ENCODE peak calls at places on chromosomes 4 and X, in ten cellular contexts. X is transverse colon; C is CD8-positive, alpha-beta memory T cell; N is breast epithelium; M is HCT116; J is astrocyte; P is heart left ventricle; Q is sigmoid colon; D is upper lobe of right lung; S is GM23248. U is an unnamed sample. For H3K36me3, the result is how much of the 10 kb centered on the place peaks cover.

GRCh38 chrX:2677764-2678163 is 13.3 kb upstream of the CD99 start:
- DNase-seq in X (peak), C (no peak), N (peak), M (peak), J (peak), P (peak), Q (peak), D (peak), S (peak), U (no peak)

GRCh38 chr4:127965062-127965802 is at the start of the genes ABHD18 and MFSD8:
- DNase-seq in X (peak), C (peak), N (peak), M (peak), J (peak), P (peak), Q (peak), D (peak), S (peak), U (peak)

GRCh38 chrX:72609313-72609712 is 36.7 kb upstream of the HDAC8 start:
- DNase-seq in X (no peak), C (no peak), N (no peak), M (no peak), J (no peak), P (no peak), Q (no peak), D (no peak), S (peak), U (no peak)

GRCh38 chr4:61200195-61200990 is at the start of gene ADGRL3:
- DNase-seq in X (no peak), C (no peak), N (no peak), M (no peak), J (peak), P (peak), Q (peak), D (no peak), S (peak), U (peak)

GRCh38 chr4:86453044-86453501 is 93.2 kb upstream of the MAPK10 start:
- DNase-seq in X (no peak), C (no peak), N (no peak), M (no peak), J (peak), P (peak), Q (peak), D (no peak), S (no peak), U (no peak)

GRCh38 chr4:151013491-151013890 is 1.6 kb downstream of the LRBA start:
- DNase-seq in X (no peak), C (no peak), N (no peak), M (no peak), J (no peak), P (no peak), Q (no peak), D (no peak), S (peak), U (no peak)

GRCh38 chrX:77899081-77899828 is at the start of gene COX7B:
- DNase-seq in X (peak), C (peak), N (peak), M (peak), J (peak), P (peak), Q (peak), D (no peak), S (peak), U (peak)

GRCh38 chr4:64584981-64585557 is 175.8 kb upstream of the TECRL start:
- DNase-seq in X (no peak), C (no peak), N (no peak), M (peak), J (peak), P (no peak), Q (no peak), D (no peak), S (peak), U (peak)

GRCh38 chr4:167020410-167020809 is 213.9 kb downstream of the SPOCK3 start:
- DNase-seq in X (no peak), C (no peak), N (no peak), M (no peak), J (no peak), P (no peak), Q (no peak), D (no peak), S (peak), U (peak)

GRCh38 chr4:104490770-104491395 is 3.8 kb downstream of the CXXC4 start:
- DNase-seq in X (peak), C (no peak), N (peak), M (no peak), J (peak), P (peak), Q (peak), D (peak), S (peak), U (peak)

GRCh38 chrX:39731390-39731680 is 366.4 kb downstream of the BCOR start:
- DNase-seq in X (no peak), C (no peak), N (no peak), M (no peak), J (no peak), P (no peak), Q (no peak), D (no peak), S (no peak), U (no peak)

GRCh38 chrX:1222511-1223252 is 10.2 kb upstream of the CRLF2 start:
- DNase-seq in X (no peak), C (no peak), N (no peak), M (no peak), J (no peak), P (no peak), Q (peak), D (no peak), S (peak), U (no peak)

GRCh38 chrX:29012867-29013266 is 425.6 kb downstream of the IL1RAPL1 start:
- DNase-seq in X (no peak), C (no peak), N (no peak), M (no peak), J (no peak), P (no peak), Q (no peak), D (no peak), S (no peak), U (no peak)
- H3K4me3 ChIP-seq in X (no peak), C (no peak), N (no peak), M (no peak), J (no peak), P (no peak), Q (no peak), D (no peak), S (no peak), U (no peak)

GRCh38 chr4:3128058-3128457 is 53.6 kb downstream of the HTT start:
- DNase-seq in X (no peak), C (no peak), N (no peak), M (no peak), J (no peak), P (no peak), Q (no peak), D (no peak), S (no peak), U (peak)
- H3K36me3 ChIP-seq in X (under half), C (under half), N (under half), M (under half), J (under half), P (half or more), Q (half or more), D (half or more), S (under half), U (half or more)

DNA sequence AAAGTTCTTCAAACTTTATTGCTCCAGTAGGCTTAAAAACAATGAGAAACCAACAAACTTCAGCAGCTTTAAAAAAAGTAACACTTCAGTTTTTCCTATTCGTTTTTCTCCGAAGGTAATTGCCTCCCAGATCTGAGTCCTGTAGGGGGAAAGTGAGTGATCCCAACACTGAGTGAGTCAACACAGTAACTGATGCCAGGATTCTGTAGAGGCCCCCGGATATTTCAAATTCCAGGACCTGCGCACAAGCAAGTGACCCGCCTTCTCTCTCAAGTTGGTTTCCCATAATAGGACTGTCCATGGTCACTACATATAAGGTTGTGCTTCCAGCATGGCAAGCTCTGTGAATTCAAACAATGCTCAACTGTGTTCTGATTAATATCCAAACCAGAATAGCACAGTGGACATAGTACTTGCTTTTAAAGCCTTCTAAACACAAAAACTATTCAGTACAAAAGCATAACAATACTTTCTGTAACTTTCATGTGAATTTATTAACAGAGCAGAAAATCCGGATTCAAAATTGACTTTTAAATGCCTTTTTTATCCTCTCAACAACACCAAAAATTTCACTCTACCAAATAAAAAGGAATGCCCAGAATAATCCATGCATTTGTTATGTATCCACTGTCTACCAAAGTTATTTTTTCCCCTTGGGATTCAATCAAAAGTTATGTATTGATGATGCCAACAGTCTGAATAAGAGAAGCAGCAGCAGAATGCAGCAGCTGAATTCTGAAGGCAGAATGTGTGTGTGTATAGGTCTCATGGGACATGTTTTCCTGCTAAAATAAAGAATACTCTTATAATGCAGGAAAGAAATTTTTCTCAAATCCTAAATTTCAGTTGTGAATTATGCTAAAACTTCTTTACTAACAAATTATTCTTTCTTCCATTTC is at the start of gene DMD:
- DNase-seq in X (peak), C (no peak), N (peak), M (no peak), J (peak), P (peak), Q (peak), D (no peak), S (no peak), U (no peak)
- H3K4me3 ChIP-seq in X (no peak), C (no peak), N (peak), M (no peak), J (peak), P (peak), Q (peak), D (peak), S (no peak), U (no peak)

DNA sequence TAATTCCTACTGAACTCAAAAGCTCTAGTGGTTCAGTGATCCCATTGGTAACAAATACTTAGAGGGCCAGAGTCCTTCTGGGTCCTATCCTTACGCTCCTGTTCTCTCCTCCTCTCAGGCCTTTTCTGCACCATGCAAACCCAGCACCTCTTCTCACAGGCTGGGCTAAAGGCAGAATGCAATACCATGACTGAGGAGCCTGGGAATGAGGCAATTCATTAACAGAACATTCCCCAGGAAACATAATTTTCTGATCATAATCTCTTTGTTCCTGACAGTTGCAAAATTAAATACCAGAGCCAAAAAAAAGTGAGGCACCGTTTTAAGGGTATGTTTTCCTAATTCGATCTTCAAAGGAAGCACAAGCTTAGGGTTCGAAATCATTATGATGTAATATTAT is 9.0 kb downstream of the SORBS2 start:
- DNase-seq in X (no peak), C (no peak), N (no peak), M (no peak), J (no peak), P (no peak), Q (no peak), D (no peak), S (no peak), U (no peak)
- H3K36me3 ChIP-seq in X (under half), C (under half), N (under half), M (under half), J (under half), P (under half), Q (under half), D (under half), S (under half), U (under half)